ENCODE peak calls at places on chromosomes 16 and 17, in five cellular contexts. F is heart right ventricle; O is sciatic nerve; H is omental fat pad; A is effector memory CD8-positive, alpha-beta T cell. D is an unnamed sample.

GRCh38 chr16:15961060-15961511 is 11.7 kb downstream of the ABCC1 start:
- ATAC-seq in O (no peak), F (no peak), A (peak; percentile 88), H (no peak), D (no peak)

GRCh38 chr16:79897087-79897443 is 296.5 kb upstream of the MAF start:
- ATAC-seq in A (no peak), O (peak; percentile 35), F (no peak), H (no peak), D (no peak)

GRCh38 chr17:48542956-48543853 is 1.7 kb downstream of the HOXB2 start:
- ATAC-seq in F (peak; percentile 34), A (peak; percentile 71), O (peak; percentile 41), H (no peak), D (peak; percentile 67)

GRCh38 chr16:3696425-3697218 is 20.7 kb downstream of the TRAP1 start:
- ATAC-seq in H (peak; percentile 85), F (peak; percentile 58), O (peak; percentile 64), A (no peak), D (no peak)

GRCh38 chr16:81902025-81902424 is 109.2 kb downstream of the SDR42E1 start:
- ATAC-seq in H (no peak), A (no peak), O (no peak), F (no peak), D (no peak)

GRCh38 chr17:77420476-77420803 is 279.7 kb downstream of the SEC14L1 start:
- ATAC-seq in H (no peak), O (no peak), F (no peak), A (no peak), D (no peak)

GRCh38 chr17:17108681-17109049 is 66.4 kb downstream of the MPRIP start:
- ATAC-seq in F (no peak), O (peak; percentile 9), H (no peak), A (no peak), D (peak; percentile 35)

GRCh38 chr17:40320771-40321501 is 12.0 kb downstream of the RARA start:
- ATAC-seq in A (no peak), O (peak; percentile 44), H (no peak), F (peak; percentile 2), D (no peak)

GRCh38 chr17:47983492-47984223 is 12.7 kb downstream of the CDK5RAP3 start:
- ATAC-seq in H (peak; percentile 66), O (no peak), F (peak; percentile 69), A (no peak), D (no peak)

GRCh38 chr16:84724619-84725307 is 25.0 kb downstream of the USP10 start:
- ATAC-seq in A (peak; percentile 14), H (no peak), F (no peak), O (no peak), D (no peak)

GRCh38 chr17:32136856-32137255 is 5.4 kb upstream of the RHOT1 start:
- ATAC-seq in H (no peak), F (no peak), O (no peak), A (peak; percentile 42), D (no peak)

GRCh38 chr17:77571141-77571540 is 387.4 kb upstream of the TNRC6C start:
- ATAC-seq in H (no peak), O (peak; percentile 33), F (no peak), A (no peak), D (no peak)

GRCh38 chr16:86965840-86966239 is 351.4 kb downstream of the C16orf95 start:
- ATAC-seq in O (no peak), F (no peak), A (no peak), H (no peak), D (no peak)

GRCh38 chr17:76670020-76670707 is 26.6 kb upstream of the ST6GALNAC1 start:
- ATAC-seq in H (no peak), O (no peak), F (no peak), A (no peak), D (no peak)

GRCh38 chr17:47200325-47200663 is 8.9 kb upstream of the MYL4 start:
- ATAC-seq in A (no peak), H (no peak), F (no peak), O (no peak), D (no peak)

GRCh38 chr16:82655315-82655714 is 28.5 kb downstream of the CDH13 start:
- ATAC-seq in H (no peak), A (peak; percentile 73), F (peak; percentile 55), O (peak; percentile 45), D (peak; percentile 23)

GRCh38 chr17:30922235-30922993 is 669 bp downstream of the ADAP2 start:
- ATAC-seq in F (peak; percentile 22), H (peak; percentile 56), A (no peak), O (peak; percentile 54), D (peak; percentile 29)

GRCh38 chr16:28189237-28189636 is 22.5 kb downstream of the XPO6 start:
- ATAC-seq in A (no peak), H (no peak), O (no peak), F (peak; percentile 63), D (peak; percentile 44)

GRCh38 chr16:927931-928330 is 42.9 kb downstream of the LMF1 start:
- ATAC-seq in F (no peak), H (no peak), A (no peak), O (no peak), D (no peak)

GRCh38 chr16:75265911-75266701 is 14.7 kb upstream of the BCAR1 start:
- ATAC-seq in F (peak; percentile 52), H (peak; percentile 60), A (no peak), O (peak; percentile 59), D (peak; percentile 40)

GRCh38 chr17:46832945-46833839 is 14.7 kb upstream of the WNT3 start:
- ATAC-seq in H (peak; percentile 79), O (peak; percentile 68), A (no peak), F (peak; percentile 87), D (peak; percentile 74)

GRCh38 chr17:6786618-6787017 is 10.6 kb downstream of the FBXO39 start:
- ATAC-seq in A (no peak), F (no peak), H (no peak), O (no peak), D (peak; percentile 77)

GRCh38 chr17:77356690-77357201 is 216.0 kb downstream of the SEC14L1 start:
- ATAC-seq in H (no peak), A (peak; percentile 17), O (no peak), F (no peak), D (no peak)